ENCODE peak calls at places on chromosomes 3 and 15, in four cellular contexts. U is A549, X is body of pancreas, S is ovary. T is an unnamed sample.

GRCh38 chr3:4672727-4673126 is 179.6 kb downstream of the ITPR1 start:
- DNase-seq in U (no peak), X (no peak), S (no peak), T (no peak)

GRCh38 chr3:123392871-123393620 is 55.8 kb downstream of the ADCY5 start:
- DNase-seq in U (no peak), X (no peak), S (no peak), T (no peak)

GRCh38 chr3:182708810-182709209 is 84.5 kb upstream of the ATP11B start:
- DNase-seq in U (no peak), X (no peak), S (no peak), T (no peak)

GRCh38 chr15:48858401-48858800 is 19.5 kb upstream of the EID1 start:
- DNase-seq in U (peak), X (no peak), S (no peak), T (no peak)

GRCh38 chr15:52112203-52112750 is 298 bp downstream of the BCL2L10 start:
- DNase-seq in U (no peak), X (peak), S (no peak), T (no peak)

GRCh38 chr15:67331676-67332075 is 77.1 kb downstream of the IQCH start:
- DNase-seq in U (no peak), X (peak), S (no peak), T (no peak)

GRCh38 chr15:26081758-26082068 is 218.6 kb upstream of the ATP10A start:
- DNase-seq in U (no peak), X (no peak), S (no peak), T (no peak)

GRCh38 chr15:42688301-42688700 is 48.6 kb downstream of the CDAN1 start:
- DNase-seq in U (no peak), X (no peak), S (no peak), T (no peak)

DNA sequence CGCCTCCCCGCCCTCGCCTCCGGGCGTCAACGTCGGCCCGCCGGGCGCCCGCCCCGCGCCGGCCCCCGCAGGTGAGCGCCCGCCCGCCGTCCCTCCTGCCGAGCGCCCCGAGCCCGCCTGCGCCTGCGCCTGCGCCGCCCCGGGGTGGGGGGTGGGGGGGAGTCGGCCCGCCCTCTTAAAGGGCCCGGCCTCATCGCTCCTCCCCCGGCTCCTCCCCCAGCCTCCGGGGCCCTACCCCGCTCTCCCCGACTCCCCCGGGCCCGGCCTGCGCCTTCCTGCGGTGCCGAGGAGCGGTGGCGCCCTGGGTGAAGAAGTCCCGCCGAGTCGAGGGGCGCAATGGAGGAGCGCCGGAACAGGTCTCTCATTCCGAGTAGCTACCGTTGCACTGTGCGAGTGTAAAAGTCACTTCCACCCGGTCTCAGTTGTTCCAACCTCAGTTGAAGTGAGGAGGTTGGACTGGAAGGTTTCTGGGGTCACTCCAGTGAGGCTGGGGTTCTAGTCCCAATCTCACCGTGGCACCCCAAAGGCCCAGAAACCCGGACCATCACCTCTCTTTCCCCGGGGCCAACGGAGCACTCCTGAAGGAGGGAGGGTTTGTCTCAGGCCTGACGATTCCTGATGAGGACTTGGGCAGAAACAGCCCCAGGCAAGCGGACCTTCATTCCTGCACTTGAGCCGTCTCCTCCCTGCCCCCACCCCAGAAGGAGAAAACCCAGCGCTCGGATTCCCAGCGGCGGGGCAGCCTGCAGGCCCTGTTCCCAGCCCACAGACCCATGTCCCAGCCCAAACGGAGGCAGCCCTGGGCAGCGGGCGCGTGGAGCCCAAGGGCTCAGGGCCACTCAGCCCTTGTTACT is 1.5 kb upstream of the TNK2 start:
- DNase-seq in U (peak), X (peak), S (peak), T (peak)
- TF ChIP-seq POLR2A in U (peak), X (no peak), S (no peak), T (peak)

DNA sequence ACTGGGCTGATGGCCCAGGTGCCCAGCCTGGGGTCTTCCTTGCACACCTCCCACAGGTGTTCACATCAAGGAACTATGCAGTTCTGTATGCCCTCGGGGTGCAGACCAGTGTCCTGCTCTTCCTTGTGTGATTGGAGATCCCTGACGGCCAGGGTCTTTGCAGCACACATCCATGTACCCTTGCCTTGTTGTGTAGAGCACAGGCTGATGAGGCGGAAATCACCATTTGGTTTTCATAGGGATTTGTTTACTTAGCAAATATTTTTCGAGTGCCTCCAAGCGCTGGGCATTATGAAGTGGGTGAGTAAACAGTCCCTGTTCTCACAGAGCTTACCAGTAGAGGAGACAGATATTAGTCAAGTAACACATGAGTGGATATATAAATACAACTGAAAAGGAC is 209.3 kb upstream of the UMPS start:
- DNase-seq in U (peak), X (peak), S (no peak), T (no peak)
- TF ChIP-seq POLR2A in U (no peak), X (no peak), S (no peak), T (no peak)

DNA sequence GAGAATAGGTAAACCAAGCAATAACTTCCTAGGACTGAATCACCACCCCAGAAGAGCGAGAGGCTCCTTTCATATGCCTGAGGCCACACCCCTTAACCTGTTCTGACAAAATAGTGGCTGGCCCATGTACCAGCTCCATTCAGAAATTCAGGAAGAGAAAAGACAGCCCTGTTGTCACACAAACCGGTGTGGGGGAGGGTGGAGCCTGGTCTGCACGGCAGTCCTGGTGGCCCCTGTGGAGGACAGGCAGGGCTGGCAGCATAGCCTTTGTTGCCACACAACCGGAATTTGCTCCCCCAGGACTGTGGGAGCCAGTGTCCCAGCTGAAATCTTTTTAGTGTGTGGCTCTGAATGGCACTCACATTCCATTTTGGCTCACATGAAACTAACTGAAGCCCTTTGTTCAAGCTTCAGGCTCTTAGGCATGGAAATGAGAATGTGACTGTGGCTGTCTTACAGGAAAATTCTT is 23.8 kb downstream of the RLBP1 start:
- DNase-seq in U (no peak), X (peak), S (no peak), T (no peak)
- TF ChIP-seq POLR2A in U (no peak), X (no peak), S (no peak), T (no peak)

GRCh38 chr3:184155644-184156521 is 706 bp downstream of the DVL3 start:
- DNase-seq in U (no peak), X (peak), S (peak), T (peak)

GRCh38 chr3:184157206-184157605 is 2.0 kb downstream of the DVL3 start:
- DNase-seq in U (no peak), X (no peak), S (no peak), T (no peak)

GRCh38 chr3:184158394-184158793 is 3.2 kb downstream of the DVL3 start:
- DNase-seq in U (no peak), X (no peak), S (no peak), T (no peak)

GRCh38 chr3:184156522-184156955 is 1.4 kb downstream of the DVL3 start:
- DNase-seq in U (no peak), X (peak), S (peak), T (peak)

GRCh38 chr3:184154909-184155643 is at the start of gene DVL3:
- DNase-seq in U (peak), X (peak), S (peak), T (peak)
- TF ChIP-seq POLR2A in U (peak), X (no peak), S (no peak), T (peak)